ENCODE peak calls at places on chromosomes 11 and 22, in eight cellular contexts. R is cardiac septum; A is GM20000; E is WERI-Rb-1; X is fibroblast of pulmonary artery; L is RWPE1; V is stimulated activated naive CD8-positive, alpha-beta T cell treated with anti-CD3 and anti-CD28 coated beads, Interleukin-15, amount 100 ng/mL, for 72 hours; G is COLO829. D is an unnamed sample.

GRCh38 chr11:43376594-43376993 is 17.9 kb downstream of the TTC17 start:
- DNase-seq in X (peak), V (no peak), R (no peak), A (no peak), G (no peak), E (no peak), L (peak), D (peak)

GRCh38 chr22:45602824-45603301 is 68.8 kb upstream of the ATXN10 start:
- DNase-seq in X (peak), L (peak), G (peak), E (no peak), R (no peak), V (no peak), A (no peak), D (no peak)

GRCh38 chr11:8721740-8722139 is 39.1 kb downstream of the RPL27A start:
- DNase-seq in X (no peak), L (no peak), G (no peak), V (no peak), E (no peak), R (no peak), A (no peak), D (no peak)

GRCh38 chr11:88508808-88509581 is 171.5 kb upstream of the CTSC start:
- DNase-seq in E (no peak), L (no peak), R (peak), G (no peak), A (peak), X (peak), V (peak), D (no peak)

GRCh38 chr11:75445315-75445953 is 12.4 kb upstream of the KLHL35 start:
- DNase-seq in V (peak), L (peak), R (peak), A (peak), G (peak), E (peak), X (peak), D (peak)

GRCh38 chr22:24460418-24461089 is 33.2 kb downstream of the ADORA2A start:
- DNase-seq in V (no peak), L (no peak), R (no peak), X (no peak), E (no peak), G (no peak), A (peak), D (peak)

GRCh38 chr22:47356433-47357011 is 594.1 kb downstream of the TBC1D22A start:
- DNase-seq in G (no peak), E (peak), L (no peak), R (peak), A (no peak), X (no peak), V (no peak), D (no peak)

GRCh38 chr11:15920856-15921629 is 435.3 kb downstream of the SOX6 start:
- DNase-seq in A (no peak), V (no peak), L (peak), E (no peak), G (no peak), X (peak), R (peak), D (peak)

GRCh38 chr22:19385221-19385906 is 46.2 kb downstream of the HIRA start:
- DNase-seq in G (no peak), A (no peak), R (no peak), V (no peak), X (no peak), L (no peak), E (no peak), D (no peak)

GRCh38 chr22:27105142-27106025 is 448.0 kb downstream of the MIAT start:
- DNase-seq in V (no peak), R (no peak), A (no peak), E (no peak), X (peak), G (no peak), L (no peak), D (peak)

D was measured in IMR-90.